ENCODE peak calls at places on chromosomes 5 and 9, in five cellular contexts. One of them, this sample, is unnamed.

GRCh38 chr5:132272341-132273210 is 15.1 kb downstream of the PDLIM4 start:
- DNase-seq in neuronal stem cell: peak; percentile 75
- DNase-seq in tibial nerve: peak; percentile 47
- DNase-seq in hepatocyte: peak; percentile 69
- DNase-seq in mucosa of descending colon: peak; percentile 79
- DNase-seq in this sample: peak; percentile 91

GRCh38 chr5:52771343-52772039 is 16.2 kb upstream of the ITGA1 start:
- DNase-seq in tibial nerve: no peak
- DNase-seq in hepatocyte: no peak
- DNase-seq in neuronal stem cell: no peak
- DNase-seq in mucosa of descending colon: no peak
- DNase-seq in this sample: no peak

GRCh38 chr5:61811052-61811451 is 479.0 kb downstream of the ZSWIM6 start:
- DNase-seq in mucosa of descending colon: no peak
- DNase-seq in neuronal stem cell: no peak
- DNase-seq in hepatocyte: no peak
- DNase-seq in tibial nerve: no peak
- DNase-seq in this sample: no peak

GRCh38 chr9:76593011-76593347 is 134.0 kb downstream of the GCNT1 start:
- DNase-seq in neuronal stem cell: no peak
- DNase-seq in mucosa of descending colon: no peak
- DNase-seq in hepatocyte: no peak
- DNase-seq in tibial nerve: no peak
- DNase-seq in this sample: no peak

GRCh38 chr5:127206320-127207113 is 84.1 kb upstream of the MEGF10 start:
- DNase-seq in neuronal stem cell: no peak
- DNase-seq in hepatocyte: peak; percentile 13
- DNase-seq in mucosa of descending colon: no peak
- DNase-seq in tibial nerve: no peak
- DNase-seq in this sample: no peak

GRCh38 chr5:178069909-178070308 is 43.4 kb upstream of the N4BP3 start:
- DNase-seq in tibial nerve: no peak
- DNase-seq in hepatocyte: peak; percentile 35
- DNase-seq in neuronal stem cell: no peak
- DNase-seq in mucosa of descending colon: no peak
- DNase-seq in this sample: peak; percentile 87

GRCh38 chr5:68519135-68519534 is 303.6 kb downstream of the PIK3R1 start:
- DNase-seq in hepatocyte: no peak
- DNase-seq in mucosa of descending colon: no peak
- DNase-seq in tibial nerve: no peak
- DNase-seq in neuronal stem cell: no peak
- DNase-seq in this sample: no peak

GRCh38 chr5:55997742-55998351 is 3.1 kb upstream of the IL6ST start:
- DNase-seq in tibial nerve: no peak
- DNase-seq in hepatocyte: peak; percentile 28
- DNase-seq in mucosa of descending colon: no peak
- DNase-seq in neuronal stem cell: no peak
- DNase-seq in this sample: no peak

GRCh38 chr5:55037046-55037771 is 13.2 kb downstream of the GZMK start:
- DNase-seq in tibial nerve: no peak
- DNase-seq in hepatocyte: peak; percentile 6
- DNase-seq in mucosa of descending colon: no peak
- DNase-seq in neuronal stem cell: no peak
- DNase-seq in this sample: peak; percentile 59

GRCh38 chr5:176851871-176852270 is 41.5 kb downstream of the UNC5A start:
- DNase-seq in neuronal stem cell: no peak
- DNase-seq in hepatocyte: no peak
- DNase-seq in mucosa of descending colon: no peak
- DNase-seq in tibial nerve: no peak
- DNase-seq in this sample: no peak

GRCh38 chr5:76855961-76856360 is 6.1 kb downstream of the S100Z start:
- DNase-seq in hepatocyte: no peak
- DNase-seq in tibial nerve: no peak
- DNase-seq in neuronal stem cell: no peak
- DNase-seq in mucosa of descending colon: no peak
- DNase-seq in this sample: no peak

GRCh38 chr9:98541684-98542230 is 167.0 kb downstream of the GABBR2 start:
- DNase-seq in mucosa of descending colon: no peak
- DNase-seq in neuronal stem cell: no peak
- DNase-seq in tibial nerve: no peak
- DNase-seq in hepatocyte: no peak
- DNase-seq in this sample: no peak

GRCh38 chr9:123353984-123354591 is 1.9 kb upstream of the CRB2 start:
- DNase-seq in neuronal stem cell: peak; percentile 81
- DNase-seq in hepatocyte: peak; percentile 82
- DNase-seq in tibial nerve: no peak
- DNase-seq in mucosa of descending colon: peak; percentile 79
- DNase-seq in this sample: peak; percentile 97

GRCh38 chr9:121823451-121824169 is 172.2 kb downstream of the DAB2IP start:
- DNase-seq in mucosa of descending colon: no peak
- DNase-seq in hepatocyte: no peak
- DNase-seq in tibial nerve: no peak
- DNase-seq in neuronal stem cell: no peak
- DNase-seq in this sample: no peak

GRCh38 chr5:122267195-122267594 is 44.8 kb upstream of the SNCAIP start:
- DNase-seq in mucosa of descending colon: no peak
- DNase-seq in neuronal stem cell: no peak
- DNase-seq in tibial nerve: no peak
- DNase-seq in hepatocyte: no peak
- DNase-seq in this sample: no peak

GRCh38 chr9:88804289-88804596 is 187.0 kb upstream of the S1PR3 start:
- DNase-seq in tibial nerve: no peak
- DNase-seq in hepatocyte: no peak
- DNase-seq in mucosa of descending colon: no peak
- DNase-seq in neuronal stem cell: no peak
- DNase-seq in this sample: no peak

GRCh38 chr9:129236441-129237145 is 58.5 kb upstream of the IER5L start:
- DNase-seq in mucosa of descending colon: no peak
- DNase-seq in hepatocyte: no peak
- DNase-seq in neuronal stem cell: no peak
- DNase-seq in tibial nerve: no peak
- DNase-seq in this sample: no peak

GRCh38 chr5:123084730-123085605 is 4.1 kb upstream of the PRDM6 start:
- DNase-seq in neuronal stem cell: no peak
- DNase-seq in tibial nerve: no peak
- DNase-seq in hepatocyte: no peak
- DNase-seq in mucosa of descending colon: no peak
- DNase-seq in this sample: peak; percentile 46

GRCh38 chr9:677461-678097 is 163.9 kb upstream of the DMRT1 start:
- DNase-seq in tibial nerve: no peak
- DNase-seq in hepatocyte: no peak
- DNase-seq in neuronal stem cell: no peak
- DNase-seq in mucosa of descending colon: no peak
- DNase-seq in this sample: no peak

GRCh38 chr5:167639761-167640160 is 651.7 kb upstream of the WWC1 start:
- DNase-seq in neuronal stem cell: no peak
- DNase-seq in hepatocyte: no peak
- DNase-seq in tibial nerve: no peak
- DNase-seq in mucosa of descending colon: no peak
- DNase-seq in this sample: no peak

DNA sequence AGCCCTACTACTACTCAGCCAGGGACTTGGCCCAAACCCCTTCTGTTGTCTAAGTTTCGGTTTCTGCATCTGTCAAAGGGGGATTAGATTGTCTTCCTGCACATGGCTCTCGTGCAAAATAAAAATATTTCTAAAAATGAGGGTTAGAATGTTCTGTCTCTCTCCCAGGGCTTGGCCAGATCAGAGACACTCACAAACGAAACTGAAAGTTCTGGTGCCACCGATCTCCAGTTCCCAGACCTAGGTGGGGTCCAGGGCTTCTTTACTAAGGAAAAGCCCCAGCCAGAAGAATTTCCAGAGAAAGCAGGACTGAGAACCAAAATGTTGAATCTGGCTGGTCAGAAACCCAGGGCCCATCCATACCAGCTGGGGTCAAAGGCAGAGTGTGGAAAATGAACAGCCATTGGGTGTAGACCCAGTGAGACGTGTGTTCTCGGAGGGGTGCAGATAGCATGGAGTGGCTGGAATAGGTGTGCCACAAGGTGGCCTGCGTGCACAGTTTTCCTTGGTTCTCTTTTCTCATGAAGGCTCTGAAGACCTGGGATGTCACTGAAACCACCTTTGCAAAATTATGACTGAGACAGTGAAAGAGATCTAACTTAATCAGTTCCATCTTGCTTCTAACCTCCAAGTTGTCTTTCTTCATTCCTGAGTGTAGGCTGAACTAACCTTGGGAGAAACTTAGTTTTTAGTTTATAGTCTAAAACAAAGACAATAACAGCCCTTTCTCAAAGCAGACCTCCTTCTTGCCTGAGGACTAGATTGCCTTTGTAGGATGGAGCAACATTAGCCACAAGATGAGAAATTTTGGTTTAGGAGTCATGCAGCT is 2.2 kb upstream of the SLC23A1 start:
- DNase-seq in tibial nerve: no peak
- DNase-seq in neuronal stem cell: no peak
- DNase-seq in mucosa of descending colon: peak; percentile 66
- DNase-seq in hepatocyte: no peak
- DNase-seq in this sample: peak; percentile 56
- H3K4me3 ChIP-seq in tibial nerve: no peak overlapping the region
- H3K4me3 ChIP-seq in neuronal stem cell: no peak overlapping the region
- H3K4me3 ChIP-seq in mucosa of descending colon: no peak overlapping the region
- H3K4me3 ChIP-seq in hepatocyte: no peak overlapping the region
- H3K4me3 ChIP-seq in this sample: no peak overlapping the region

GRCh38 chr5:159660401-159660800 is 255.9 kb upstream of the ADRA1B start:
- DNase-seq in mucosa of descending colon: no peak
- DNase-seq in neuronal stem cell: no peak
- DNase-seq in tibial nerve: no peak
- DNase-seq in hepatocyte: peak; percentile 33
- DNase-seq in this sample: no peak

GRCh38 chr5:159658266-159658665 is 258.0 kb upstream of the ADRA1B start:
- DNase-seq in hepatocyte: no peak
- DNase-seq in neuronal stem cell: no peak
- DNase-seq in tibial nerve: no peak
- DNase-seq in mucosa of descending colon: no peak
- DNase-seq in this sample: no peak

GRCh38 chr5:159655757-159656409 is 260.4 kb upstream of the ADRA1B start:
- DNase-seq in neuronal stem cell: no peak
- DNase-seq in mucosa of descending colon: no peak
- DNase-seq in hepatocyte: no peak
- DNase-seq in tibial nerve: no peak
- DNase-seq in this sample: no peak

GRCh38 chr5:159657298-159657697 is 259.0 kb upstream of the ADRA1B start:
- DNase-seq in neuronal stem cell: no peak
- DNase-seq in tibial nerve: no peak
- DNase-seq in hepatocyte: no peak
- DNase-seq in mucosa of descending colon: no peak
- DNase-seq in this sample: no peak

DNA sequence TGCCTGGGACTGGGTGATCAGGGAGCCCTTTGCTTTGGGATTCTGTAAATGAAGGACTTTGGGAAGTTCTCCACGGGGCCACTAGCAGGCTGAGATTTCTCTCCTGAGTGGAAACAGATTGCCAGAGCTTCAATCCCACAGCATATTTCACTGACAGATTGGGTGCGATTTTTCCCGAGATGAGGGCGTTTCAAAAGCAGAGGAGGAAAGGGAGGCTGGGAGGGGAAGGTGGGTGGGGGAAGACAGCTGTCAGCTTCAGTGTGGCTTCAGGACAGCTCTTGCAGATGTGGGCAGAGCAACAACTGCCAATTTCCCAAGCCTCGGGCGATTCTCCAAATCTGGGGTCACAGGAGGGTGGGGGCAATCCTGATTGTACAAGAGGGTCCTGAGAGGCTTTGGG is 258.5 kb upstream of the ADRA1B start:
- DNase-seq in mucosa of descending colon: no peak
- DNase-seq in tibial nerve: no peak
- DNase-seq in neuronal stem cell: no peak
- DNase-seq in hepatocyte: no peak
- DNase-seq in this sample: no peak
- H3K4me3 ChIP-seq in mucosa of descending colon: no peak overlapping the region
- H3K4me3 ChIP-seq in tibial nerve: no peak overlapping the region
- H3K4me3 ChIP-seq in neuronal stem cell: no peak overlapping the region
- H3K4me3 ChIP-seq in hepatocyte: no peak overlapping the region
- H3K4me3 ChIP-seq in this sample: no peak overlapping the region

DNA sequence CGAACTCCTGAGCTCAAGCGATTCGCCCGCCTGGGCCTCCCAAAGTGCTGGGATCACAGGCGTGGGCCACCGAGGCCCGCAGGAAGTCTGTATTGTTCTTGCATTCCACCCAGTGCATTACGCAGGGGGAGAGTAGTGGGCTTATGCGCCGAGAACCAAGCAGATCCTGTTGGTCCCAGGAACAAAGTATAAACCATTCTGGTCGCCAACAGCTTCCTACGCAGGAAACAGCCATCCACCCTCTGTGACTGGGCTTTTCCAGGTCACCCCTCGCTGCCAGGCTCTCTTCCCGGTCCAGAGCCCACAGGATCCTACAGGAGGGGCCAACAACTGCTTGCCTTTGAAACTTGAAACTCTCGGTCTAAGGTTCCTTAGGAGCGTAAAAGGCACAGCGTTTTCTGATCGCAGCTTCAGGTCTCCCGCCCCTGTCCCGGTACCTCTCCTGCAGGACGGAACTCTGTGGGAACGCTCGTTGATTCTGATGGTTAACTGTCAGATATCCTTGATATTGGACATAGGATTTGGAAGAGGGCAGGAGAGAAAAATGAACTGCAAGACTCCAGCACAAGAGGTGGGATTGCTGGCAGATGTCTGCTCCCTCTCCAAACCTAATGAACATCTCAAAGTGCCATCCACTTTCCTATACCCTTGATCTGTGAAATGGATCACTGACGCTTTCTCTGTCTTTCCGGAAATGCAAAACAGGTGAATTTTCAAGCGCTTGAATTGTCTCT is 4.2 kb upstream of the ANXA2R start:
- DNase-seq in hepatocyte: no peak
- DNase-seq in mucosa of descending colon: no peak
- DNase-seq in neuronal stem cell: no peak
- DNase-seq in tibial nerve: no peak
- DNase-seq in this sample: no peak
- H3K4me3 ChIP-seq in hepatocyte: no peak overlapping the region
- H3K4me3 ChIP-seq in mucosa of descending colon: no peak overlapping the region
- H3K4me3 ChIP-seq in neuronal stem cell: no peak overlapping the region
- H3K4me3 ChIP-seq in tibial nerve: no peak overlapping the region
- H3K4me3 ChIP-seq in this sample: peak overlapping the region; percentile 4

DNA sequence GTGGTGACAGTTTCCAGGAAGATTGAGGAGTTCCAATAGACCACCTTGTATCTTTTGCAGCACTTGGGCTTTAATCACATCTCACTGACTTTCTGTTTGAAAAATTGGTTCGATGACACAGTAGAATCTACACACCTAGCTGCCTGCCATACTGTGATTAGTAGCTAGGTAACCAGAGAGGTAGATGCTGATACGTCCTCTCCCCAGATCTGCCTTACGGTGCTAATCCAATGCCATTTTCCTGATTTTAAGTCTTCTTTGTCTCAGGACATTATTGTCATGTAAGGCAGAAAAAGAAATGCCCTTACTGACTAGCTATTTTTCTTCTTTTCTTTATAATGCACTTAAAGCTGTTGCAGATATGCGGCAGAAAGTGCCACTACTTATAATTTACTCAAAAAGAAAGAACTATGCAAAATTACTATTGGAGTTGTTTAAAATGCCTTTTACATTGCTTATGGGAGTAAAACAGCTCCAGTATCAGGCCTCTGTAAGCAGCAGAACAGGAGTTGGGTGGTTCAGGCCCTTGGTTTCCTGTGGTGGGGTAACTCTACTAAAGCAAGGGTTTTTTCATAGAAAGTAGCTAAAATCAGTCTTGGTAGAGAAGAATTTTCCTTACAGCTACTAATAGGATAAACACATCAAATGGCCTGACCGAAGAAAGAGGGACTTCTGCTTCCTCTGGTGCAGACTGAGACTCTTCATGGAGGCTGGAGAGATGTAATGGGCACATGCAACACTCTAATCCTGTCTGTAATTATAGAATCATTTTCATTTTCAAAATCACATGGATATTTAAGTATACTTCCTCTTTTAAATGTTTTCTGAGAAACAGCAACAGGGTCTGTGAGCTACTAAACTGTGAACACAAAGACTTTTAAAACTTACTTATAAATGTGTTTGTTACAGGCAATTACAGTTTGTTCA is 177.2 kb downstream of the MAPKAP1 start:
- DNase-seq in neuronal stem cell: no peak
- DNase-seq in hepatocyte: no peak
- DNase-seq in tibial nerve: no peak
- DNase-seq in mucosa of descending colon: no peak
- DNase-seq in this sample: no peak
- H3K4me3 ChIP-seq in neuronal stem cell: no peak overlapping the region
- H3K4me3 ChIP-seq in hepatocyte: no peak overlapping the region
- H3K4me3 ChIP-seq in tibial nerve: no peak overlapping the region
- H3K4me3 ChIP-seq in mucosa of descending colon: no peak overlapping the region
- H3K4me3 ChIP-seq in this sample: no peak overlapping the region